ENCODE peak calls at places on chromosomes 5 and 9, in five cellular contexts. D, C, F, G and K are unnamed samples.

GRCh38 chr5:59786271-59786805 is 107.2 kb downstream of the PDE4D start:
- DNase-seq in D (no peak), C (no peak), F (no peak), G (peak), K (no peak)

GRCh38 chr9:129275626-129276247 is 97.7 kb upstream of the IER5L start:
- DNase-seq in D (peak), C (no peak), F (no peak), G (no peak), K (peak)

GRCh38 chr5:31226651-31227050 is 33.2 kb downstream of the CDH6 start:
- DNase-seq in D (no peak), C (no peak), F (no peak), G (no peak), K (no peak)

GRCh38 chr9:29861803-29862202 is 2288.5 kb upstream of the C9orf72 start:
- DNase-seq in D (no peak), C (no peak), F (no peak), G (no peak), K (no peak)

GRCh38 chr9:28289732-28290131 is 716.5 kb upstream of the C9orf72 start:
- DNase-seq in D (no peak), C (no peak), F (no peak), G (no peak), K (no peak)

GRCh38 chr5:143061161-143061945 is 291.2 kb downstream of the ARHGAP26 start:
- DNase-seq in D (no peak), C (no peak), F (no peak), G (peak), K (no peak)

GRCh38 chr5:97149689-97150088 is 7.3 kb upstream of the LIX1 start:
- DNase-seq in D (no peak), C (no peak), F (no peak), G (no peak), K (no peak)

GRCh38 chr5:1709186-1709803 is 90.3 kb downstream of the MRPL36 start:
- DNase-seq in D (no peak), C (no peak), F (no peak), G (no peak), K (no peak)

GRCh38 chr5:1316588-1316902 is 21.7 kb upstream of the TERT start:
- DNase-seq in D (no peak), C (no peak), F (no peak), G (no peak), K (no peak)

GRCh38 chr5:74517700-74518099 is 122.8 kb downstream of the ENC1 start:
- DNase-seq in D (no peak), C (no peak), F (no peak), G (peak), K (no peak)

GRCh38 chr5:72355706-72356299 is 35.6 kb downstream of the PTCD2 start:
- DNase-seq in D (peak), C (peak), F (peak), G (no peak), K (no peak)

GRCh38 chr5:98965226-98965625 is 36.4 kb upstream of the CHD1 start:
- DNase-seq in D (no peak), C (no peak), F (no peak), G (no peak), K (no peak)

GRCh38 chr9:109880276-109881169 is 100.5 kb downstream of the PALM2AKAP2 start:
- DNase-seq in D (no peak), C (peak), F (no peak), G (no peak), K (no peak)

GRCh38 chr5:154189819-154190651 is 498 bp upstream of the GALNT10 start:
- DNase-seq in D (peak), C (peak), F (peak), G (no peak), K (peak)

GRCh38 chr5:124408738-124409453 is 337.5 kb downstream of the ZNF608 start:
- DNase-seq in D (no peak), C (no peak), F (no peak), G (no peak), K (no peak)

GRCh38 chr9:109118802-109119438 is 827 bp downstream of the TMEM245 start:
- DNase-seq in D (peak), C (peak), F (no peak), G (no peak), K (no peak)

GRCh38 chr9:114677418-114677817 is 4.6 kb downstream of the TEX48 start:
- DNase-seq in D (no peak), C (no peak), F (no peak), G (peak), K (no peak)

GRCh38 chr5:59591162-59591561 is 302.4 kb downstream of the PDE4D start:
- DNase-seq in D (no peak), C (no peak), F (no peak), G (no peak), K (no peak)